ENCODE peak calls at places on chromosomes 2 and 18, in four cellular contexts. One of them, this sample, is unnamed.

GRCh38 chr2:239828192-239828972 is 196.8 kb downstream of the NDUFA10 start:
- DNase-seq in HEK293T: no peak
- DNase-seq in GM12878: no peak
- DNase-seq in HepG2: no peak
- DNase-seq in this sample: no peak

GRCh38 chr2:179272406-179273192 is 8.0 kb upstream of the SESTD1 start:
- DNase-seq in HEK293T: no peak
- DNase-seq in HepG2: peak; percentile 96
- DNase-seq in GM12878: no peak
- DNase-seq in this sample: no peak

GRCh38 chr2:230137902-230138539 is 69.3 kb upstream of the SLC16A14 start:
- DNase-seq in HepG2: peak; percentile 17
- DNase-seq in GM12878: no peak
- DNase-seq in HEK293T: no peak
- DNase-seq in this sample: no peak

GRCh38 chr2:179751184-179751809 is 110.1 kb downstream of the ZNF385B start:
- DNase-seq in HepG2: peak; percentile 27
- DNase-seq in HEK293T: peak; percentile 34
- DNase-seq in GM12878: no peak
- DNase-seq in this sample: peak; percentile 44

GRCh38 chr2:74719066-74719465 is 65.0 kb downstream of the SEMA4F start:
- DNase-seq in HEK293T: no peak
- DNase-seq in GM12878: no peak
- DNase-seq in HepG2: peak; percentile 47
- DNase-seq in this sample: no peak

GRCh38 chr2:234840336-234840735 is 111.5 kb upstream of the SH3BP4 start:
- DNase-seq in GM12878: no peak
- DNase-seq in HepG2: peak; percentile 69
- DNase-seq in HEK293T: peak; percentile 43
- DNase-seq in this sample: no peak

GRCh38 chr18:54606835-54607212 is 15.8 kb downstream of the DYNAP start:
- DNase-seq in HEK293T: no peak
- DNase-seq in HepG2: no peak
- DNase-seq in GM12878: no peak
- DNase-seq in this sample: no peak

GRCh38 chr2:157874278-157874825 is 1.8 kb downstream of the ACVR1 start:
- DNase-seq in HEK293T: no peak
- DNase-seq in GM12878: no peak
- DNase-seq in HepG2: no peak
- DNase-seq in this sample: no peak

GRCh38 chr2:48209214-48209885 is 303.1 kb upstream of the FBXO11 start:
- DNase-seq in GM12878: no peak
- DNase-seq in HEK293T: no peak
- DNase-seq in HepG2: no peak
- DNase-seq in this sample: no peak

GRCh38 chr2:20061940-20062339 is 10.5 kb upstream of the LAPTM4A start:
- DNase-seq in GM12878: no peak
- DNase-seq in HEK293T: no peak
- DNase-seq in HepG2: no peak
- DNase-seq in this sample: no peak

GRCh38 chr2:38293152-38293865 is 83.8 kb downstream of the ATL2 start:
- DNase-seq in GM12878: no peak
- DNase-seq in HepG2: no peak
- DNase-seq in HEK293T: no peak
- DNase-seq in this sample: no peak

GRCh38 chr2:112836695-112837117 is at the start of gene IL1B:
- DNase-seq in HepG2: no peak
- DNase-seq in HEK293T: no peak
- DNase-seq in GM12878: no peak
- DNase-seq in this sample: no peak

GRCh38 chr2:239393401-239393940 is 7.3 kb downstream of the HDAC4 start:
- DNase-seq in GM12878: no peak
- DNase-seq in HEK293T: no peak
- DNase-seq in HepG2: no peak
- DNase-seq in this sample: no peak

GRCh38 chr2:84257871-84258270 is 201.2 kb downstream of the SUCLG1 start:
- DNase-seq in HEK293T: no peak
- DNase-seq in HepG2: peak; percentile 42
- DNase-seq in GM12878: no peak
- DNase-seq in this sample: no peak

GRCh38 chr18:27315001-27315400 is 129.9 kb upstream of the CHST9 start:
- DNase-seq in GM12878: no peak
- DNase-seq in HEK293T: no peak
- DNase-seq in HepG2: no peak
- DNase-seq in this sample: no peak

GRCh38 chr18:31430554-31430953 is 17.0 kb upstream of the DSG3 start:
- DNase-seq in HepG2: no peak
- DNase-seq in HEK293T: no peak
- DNase-seq in GM12878: no peak
- DNase-seq in this sample: no peak

GRCh38 chr2:234425923-234426603 is 70.8 kb downstream of the ARL4C start:
- DNase-seq in HEK293T: no peak
- DNase-seq in GM12878: peak; percentile 37
- DNase-seq in HepG2: no peak
- DNase-seq in this sample: no peak

GRCh38 chr18:63131106-63131943 is 188.2 kb downstream of the BCL2 start:
- DNase-seq in GM12878: no peak
- DNase-seq in HepG2: peak; percentile 16
- DNase-seq in HEK293T: peak; percentile 29
- DNase-seq in this sample: peak; percentile 36

GRCh38 chr2:233424028-233424951 is 70.0 kb downstream of the DGKD start:
- DNase-seq in HEK293T: no peak
- DNase-seq in HepG2: no peak
- DNase-seq in GM12878: no peak
- DNase-seq in this sample: no peak

GRCh38 chr2:100754951-100755350 is 65.0 kb upstream of the NPAS2 start:
- DNase-seq in HepG2: no peak
- DNase-seq in GM12878: no peak
- DNase-seq in HEK293T: no peak
- DNase-seq in this sample: no peak

GRCh38 chr2:225072444-225072843 is 30.2 kb upstream of the DOCK10 start:
- DNase-seq in GM12878: no peak
- DNase-seq in HepG2: no peak
- DNase-seq in HEK293T: no peak
- DNase-seq in this sample: no peak

GRCh38 chr2:167718560-167718959 is 528.8 kb downstream of the STK39 start:
- DNase-seq in HEK293T: no peak
- DNase-seq in HepG2: no peak
- DNase-seq in GM12878: no peak
- DNase-seq in this sample: no peak

GRCh38 chr18:13275075-13275474 is 56.5 kb downstream of the LDLRAD4 start:
- DNase-seq in HepG2: no peak
- DNase-seq in HEK293T: no peak
- DNase-seq in GM12878: no peak
- DNase-seq in this sample: no peak

GRCh38 chr2:23419171-23420090 is 34.5 kb downstream of the KLHL29 start:
- DNase-seq in GM12878: no peak
- DNase-seq in HepG2: no peak
- DNase-seq in HEK293T: no peak
- DNase-seq in this sample: no peak

GRCh38 chr2:109500910-109501309 is 112.9 kb downstream of the SEPTIN10 start:
- DNase-seq in HEK293T: no peak
- DNase-seq in GM12878: no peak
- DNase-seq in HepG2: no peak
- DNase-seq in this sample: no peak

GRCh38 chr2:65411056-65411795 is 21.2 kb downstream of the SPRED2 start:
- DNase-seq in GM12878: no peak
- DNase-seq in HepG2: peak; percentile 43
- DNase-seq in HEK293T: no peak
- DNase-seq in this sample: no peak

GRCh38 chr2:69209482-69209881 is 177.5 kb downstream of the GFPT1 start:
- DNase-seq in GM12878: no peak
- DNase-seq in HepG2: no peak
- DNase-seq in HEK293T: no peak
- DNase-seq in this sample: no peak

GRCh38 chr2:46923011-46923669 is 7.5 kb upstream of the MCFD2 start:
- DNase-seq in HepG2: no peak
- DNase-seq in HEK293T: no peak
- DNase-seq in GM12878: no peak
- DNase-seq in this sample: no peak

GRCh38 chr2:12046641-12047040 is 300.2 kb downstream of the LPIN1 start:
- DNase-seq in HEK293T: no peak
- DNase-seq in GM12878: no peak
- DNase-seq in HepG2: no peak
- DNase-seq in this sample: no peak

GRCh38 chr18:70337139-70337972 is 48.5 kb downstream of the SOCS6 start:
- DNase-seq in HepG2: peak; percentile 81
- DNase-seq in GM12878: no peak
- DNase-seq in HEK293T: peak; percentile 15
- DNase-seq in this sample: peak; percentile 63

GRCh38 chr2:237588044-237588696 is 2.4 kb downstream of the RAB17 start:
- DNase-seq in HepG2: no peak
- DNase-seq in GM12878: no peak
- DNase-seq in HEK293T: no peak
- DNase-seq in this sample: no peak

GRCh38 chr2:241702155-241702404 is 241 bp downstream of the ING5 start:
- DNase-seq in HepG2: no peak
- DNase-seq in GM12878: peak; percentile 15
- DNase-seq in HEK293T: peak; percentile 84
- DNase-seq in this sample: no peak

GRCh38 chr2:6418316-6418715 is 447.4 kb downstream of the CMPK2 start:
- DNase-seq in HEK293T: no peak
- DNase-seq in GM12878: no peak
- DNase-seq in HepG2: no peak
- DNase-seq in this sample: no peak

GRCh38 chr2:127049927-127050802 is 56.8 kb downstream of the BIN1 start:
- DNase-seq in HepG2: peak; percentile 24
- DNase-seq in HEK293T: peak; percentile 86
- DNase-seq in GM12878: no peak
- DNase-seq in this sample: peak; percentile 64

GRCh38 chr2:69453475-69454129 is 16.4 kb upstream of the NFU1 start:
- DNase-seq in GM12878: peak; percentile 61
- DNase-seq in HepG2: no peak
- DNase-seq in HEK293T: no peak
- DNase-seq in this sample: no peak

GRCh38 chr18:48010264-48010663 is 79.8 kb upstream of the SMAD2 start:
- DNase-seq in HepG2: no peak
- DNase-seq in HEK293T: no peak
- DNase-seq in GM12878: no peak
- DNase-seq in this sample: no peak

GRCh38 chr2:241855245-241855887 is 3.3 kb downstream of the PDCD1 start:
- DNase-seq in HEK293T: no peak
- DNase-seq in GM12878: no peak
- DNase-seq in HepG2: no peak
- DNase-seq in this sample: no peak

GRCh38 chr2:100141906-100142305 is 484 bp downstream of the AFF3 start:
- DNase-seq in HEK293T: no peak
- DNase-seq in GM12878: no peak
- DNase-seq in HepG2: no peak
- DNase-seq in this sample: no peak

GRCh38 chr18:57025525-57025924 is 121.4 kb upstream of the BOD1L2 start:
- DNase-seq in GM12878: no peak
- DNase-seq in HEK293T: no peak
- DNase-seq in HepG2: no peak
- DNase-seq in this sample: no peak

GRCh38 chr2:124970065-124970464 is 945.0 kb downstream of the CNTNAP5 start:
- DNase-seq in HEK293T: no peak
- DNase-seq in HepG2: no peak
- DNase-seq in GM12878: no peak
- DNase-seq in this sample: no peak

DNA sequence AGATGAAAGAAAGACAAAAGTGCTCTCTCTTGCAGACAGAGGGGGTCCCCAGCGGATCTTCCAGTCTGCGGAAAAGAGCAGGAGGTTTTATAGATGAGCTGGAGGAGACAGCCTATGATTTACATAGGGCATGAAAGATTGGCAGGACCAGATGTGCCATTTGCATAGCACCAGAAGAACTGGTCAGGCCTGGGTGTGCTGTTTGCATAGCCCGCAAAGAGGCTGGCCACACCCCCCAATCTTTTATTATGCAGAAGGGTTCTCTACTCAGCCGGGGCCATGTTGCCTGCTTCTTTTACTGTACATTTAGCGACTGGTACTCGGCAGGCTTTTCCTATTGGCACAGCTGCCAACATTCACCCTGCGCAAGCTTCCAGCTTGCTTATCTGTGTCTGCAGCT is 317.6 kb downstream of the GALR1 start:
- DNase-seq in GM12878: no peak
- DNase-seq in HepG2: no peak
- DNase-seq in HEK293T: no peak
- DNase-seq in this sample: no peak
- TF ChIP-seq TARDBP in GM12878: no peak
- TF ChIP-seq TARDBP in HepG2: no peak
- TF ChIP-seq TARDBP in HEK293T: no peak
- TF ChIP-seq TARDBP in this sample: no peak

GRCh38 chr2:55425449-55425848 is 5.8 kb upstream of the CCDC88A start:
- DNase-seq in GM12878: no peak
- DNase-seq in HepG2: no peak
- DNase-seq in HEK293T: no peak
- DNase-seq in this sample: no peak
- TF ChIP-seq TARDBP in GM12878: no peak
- TF ChIP-seq TARDBP in HepG2: no peak
- TF ChIP-seq TARDBP in HEK293T: no peak
- TF ChIP-seq TARDBP in this sample: no peak

GRCh38 chr2:62785216-62785615 is 79.7 kb downstream of the EHBP1 start:
- DNase-seq in HEK293T: no peak
- DNase-seq in GM12878: no peak
- DNase-seq in HepG2: no peak
- DNase-seq in this sample: no peak
- TF ChIP-seq TARDBP in HEK293T: no peak
- TF ChIP-seq TARDBP in GM12878: no peak
- TF ChIP-seq TARDBP in HepG2: no peak
- TF ChIP-seq TARDBP in this sample: no peak

DNA sequence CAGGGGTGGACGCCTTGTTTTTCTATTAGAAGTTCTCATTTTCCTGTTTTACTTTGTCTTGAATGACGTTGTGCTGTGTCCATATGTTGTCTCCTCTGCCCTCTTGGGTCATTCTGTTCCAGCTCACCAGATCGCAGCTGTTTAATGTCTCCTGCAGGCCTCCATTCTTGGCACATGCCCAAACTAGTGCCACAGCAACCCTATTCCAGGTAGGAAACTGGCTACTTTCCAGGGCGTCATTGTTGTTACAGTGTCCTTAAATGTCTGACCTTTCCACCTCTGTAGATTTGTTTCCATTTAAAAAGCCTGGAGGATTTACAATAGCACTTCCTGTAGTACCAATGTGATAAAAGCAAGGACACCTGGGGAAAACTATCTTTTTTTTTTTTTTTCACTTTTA is 500.7 kb downstream of the METTL4 start:
- DNase-seq in GM12878: no peak
- DNase-seq in HepG2: no peak
- DNase-seq in HEK293T: no peak
- DNase-seq in this sample: no peak
- TF ChIP-seq TARDBP in GM12878: no peak
- TF ChIP-seq TARDBP in HepG2: no peak
- TF ChIP-seq TARDBP in HEK293T: no peak
- TF ChIP-seq TARDBP in this sample: no peak

This sample was measured in K562.